ENCODE peak calls at places on chromosomes 12 and 14, in nine cellular contexts. K is mucosa of descending colon, R is astrocyte of the cerebellum, T is RWPE1, S is tibial nerve, J is PC-9, L is cardiac muscle cell, B is heart right ventricle, W is pancreas. A is an unnamed sample.

GRCh38 chr12:22971771-22972191 is 346.8 kb downstream of the ETNK1 start:
- DNase-seq in K (no peak), R (no peak), T (no peak), S (no peak), J (no peak), L (no peak), B (no peak), W (no peak), A (no peak)

GRCh38 chr12:12604790-12605189 is 6.9 kb upstream of the CREBL2 start:
- DNase-seq in K (no peak), R (no peak), T (no peak), S (no peak), J (no peak), L (no peak), B (no peak), W (no peak), A (no peak)

GRCh38 chr12:97272471-97272870 is 190.1 kb upstream of the RMST start:
- DNase-seq in K (no peak), R (no peak), T (no peak), S (no peak), J (no peak), L (no peak), B (no peak), W (no peak), A (no peak)

GRCh38 chr12:38785376-38785775 is 120.0 kb downstream of the CPNE8 start:
- DNase-seq in K (no peak), R (no peak), T (no peak), S (no peak), J (no peak), L (no peak), B (no peak), W (no peak), A (no peak)

GRCh38 chr14:105944632-105945610 is 418.5 kb downstream of the TMEM121 start:
- DNase-seq in K (peak; percentile 74), R (no peak), T (peak; percentile 64), S (peak; percentile 54), J (peak; percentile 50), L (no peak), B (peak; percentile 63), W (peak; percentile 60), A (peak; percentile 46)

GRCh38 chr14:85336817-85337216 is 193.1 kb upstream of the FLRT2 start:
- DNase-seq in K (no peak), R (no peak), T (no peak), S (no peak), J (no peak), L (no peak), B (no peak), W (no peak), A (no peak)

GRCh38 chr12:76085159-76085868 is 829 bp upstream of the NAP1L1 start:
- DNase-seq in K (no peak), R (no peak), T (no peak), S (no peak), J (no peak), L (peak; percentile 27), B (no peak), W (no peak), A (no peak)

GRCh38 chr14:105602799-105603763 is 76.7 kb downstream of the TMEM121 start:
- DNase-seq in K (peak; percentile 34), R (no peak), T (no peak), S (no peak), J (no peak), L (no peak), B (no peak), W (peak; percentile 7), A (no peak)

GRCh38 chr12:69052613-69053408 is 119.8 kb upstream of the CPM start:
- DNase-seq in K (no peak), R (peak; percentile 75), T (peak; percentile 63), S (no peak), J (peak; percentile 88), L (no peak), B (no peak), W (peak; percentile 35), A (no peak)

GRCh38 chr14:101119830-101120571 is 216.5 kb upstream of the RTL1 start:
- DNase-seq in K (peak; percentile 38), R (no peak), T (no peak), S (peak; percentile 22), J (no peak), L (no peak), B (no peak), W (no peak), A (no peak)

GRCh38 chr12:115752913-115753726 is 524.4 kb downstream of the MED13L start:
- DNase-seq in K (no peak), R (peak; percentile 44), T (peak; percentile 54), S (peak; percentile 75), J (no peak), L (peak; percentile 77), B (no peak), W (peak; percentile 45), A (no peak)
- TF ChIP-seq CTCF in K (no peak), R (peak; percentile 71), T (peak; percentile 78), S (peak; percentile 48), J (peak; percentile 69), L (peak; percentile 64), B (peak; percentile 72), W (no peak), A (peak; percentile 81)

GRCh38 chr12:34347367-34347766 is 325.1 kb downstream of the ALG10 start:
- DNase-seq in K (no peak), R (no peak), T (peak; percentile 24), S (no peak), J (peak; percentile 44), L (no peak), B (no peak), W (no peak), A (no peak)
- TF ChIP-seq CTCF in K (no peak), R (no peak), T (no peak), S (no peak), J (peak; percentile 69), L (no peak), B (no peak), W (no peak), A (no peak)

DNA sequence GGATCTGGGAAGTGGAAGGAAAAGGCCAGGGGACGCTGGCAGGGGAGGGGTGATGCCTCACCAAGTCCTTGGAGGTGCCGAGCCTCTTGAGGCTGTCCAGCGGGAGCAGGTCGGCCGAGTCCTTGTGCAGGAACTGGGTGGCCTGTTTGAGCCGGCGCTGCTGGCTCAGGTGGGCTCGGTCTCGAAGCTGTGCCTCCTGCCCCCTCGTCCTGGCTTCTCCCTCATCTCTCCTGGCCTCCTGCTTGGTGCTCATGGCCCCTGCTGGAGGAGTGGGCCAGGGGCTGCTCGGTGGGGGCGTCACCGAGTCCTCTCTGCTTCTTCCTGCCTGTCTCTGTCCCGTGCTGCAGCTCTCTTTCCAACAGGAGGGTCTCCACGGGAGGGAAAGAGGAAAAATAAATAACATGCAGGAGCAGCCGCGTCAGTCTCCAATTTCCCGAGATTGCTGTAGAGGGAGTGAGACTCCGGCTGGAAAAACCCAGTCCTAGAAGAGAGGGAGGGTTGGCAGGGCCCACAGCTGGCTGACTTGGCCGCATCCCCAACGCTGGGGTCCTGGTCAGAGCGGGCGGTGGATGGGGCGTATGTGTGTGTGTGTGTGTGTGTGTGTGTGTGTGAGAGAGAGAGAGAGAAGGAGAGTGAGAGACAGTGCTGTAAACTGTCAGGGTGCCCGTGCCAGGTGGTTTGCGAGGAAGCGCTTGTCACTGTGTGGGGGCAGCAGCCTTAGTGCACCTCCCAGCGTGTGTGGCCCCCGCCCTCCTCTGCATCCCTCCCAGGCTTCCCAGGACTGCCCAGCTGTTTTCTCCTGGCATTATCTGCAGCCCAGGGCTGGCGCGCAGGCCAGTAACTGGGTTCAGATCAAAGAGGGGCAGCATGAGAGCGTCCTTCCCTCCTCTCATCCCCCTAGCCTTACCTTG is at the start of gene NRIP2:
- DNase-seq in K (no peak), R (no peak), T (no peak), S (no peak), J (no peak), L (no peak), B (peak; percentile 43), W (no peak), A (no peak)
- TF ChIP-seq CTCF in K (no peak), R (peak; percentile 28), T (no peak), S (peak; percentile 25), J (no peak), L (peak; percentile 15), B (no peak), W (no peak), A (peak; percentile 13)

GRCh38 chr12:4809449-4810218 is 89.4 kb downstream of the GALNT8 start:
- DNase-seq in K (no peak), R (no peak), T (no peak), S (no peak), J (no peak), L (no peak), B (no peak), W (no peak), A (no peak)
- TF ChIP-seq CTCF in K (no peak), R (no peak), T (no peak), S (no peak), J (no peak), L (no peak), B (no peak), W (no peak), A (no peak)

DNA sequence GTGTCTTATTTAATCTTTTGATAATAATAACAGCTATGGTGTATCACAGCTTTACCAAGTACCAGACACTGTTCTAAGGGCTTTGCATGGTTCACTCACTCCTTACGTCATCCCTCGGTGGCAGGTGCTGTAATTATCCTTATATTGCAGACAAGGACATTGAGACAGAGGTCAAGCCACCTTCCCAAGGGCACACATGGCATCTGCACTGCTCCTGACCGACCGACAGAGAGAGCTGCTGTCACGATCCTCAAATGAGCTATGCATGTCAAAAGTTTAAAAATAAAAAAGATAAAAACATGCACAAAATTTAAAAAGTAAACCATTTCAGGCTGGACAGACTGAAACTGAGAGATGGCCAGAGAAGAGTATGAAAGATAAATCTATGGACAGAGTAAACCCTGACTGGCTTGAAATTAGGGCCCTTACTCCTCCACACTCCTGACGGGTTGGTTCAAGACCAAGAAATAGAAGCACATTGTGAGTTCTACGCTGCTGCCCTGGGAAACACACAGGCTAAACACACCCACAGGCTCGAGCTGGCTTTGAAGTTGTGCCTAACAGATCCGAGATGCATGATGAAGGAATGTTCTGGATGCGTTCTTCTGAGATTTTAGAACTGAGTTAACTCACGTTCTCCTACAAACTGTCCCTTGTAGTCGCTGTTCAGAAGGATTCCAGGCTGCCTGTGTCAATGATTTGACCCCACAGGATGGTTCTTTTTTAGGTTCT is 268.7 kb downstream of the ZFP36L1 start:
- DNase-seq in K (no peak), R (no peak), T (no peak), S (no peak), J (no peak), L (no peak), B (no peak), W (no peak), A (no peak)
- TF ChIP-seq CTCF in K (no peak), R (no peak), T (no peak), S (peak; percentile 31), J (no peak), L (peak; percentile 37), B (peak; percentile 39), W (no peak), A (peak; percentile 57)

GRCh38 chr12:49296836-49297694 is 2.1 kb downstream of the PRPH start:
- DNase-seq in K (peak; percentile 70), R (no peak), T (peak; percentile 77), S (no peak), J (peak; percentile 38), L (no peak), B (no peak), W (peak; percentile 46), A (no peak)
- TF ChIP-seq CTCF in K (no peak), R (peak; percentile 12), T (peak; percentile 50), S (peak; percentile 3), J (peak; percentile 45), L (no peak), B (peak; percentile 7), W (no peak), A (peak; percentile 17)